ENCODE peak calls at places on chromosomes 7 and 10, in five cellular contexts. H, E, L, I and W are unnamed samples.

GRCh38 chr7:32941996-32942782 is 15.1 kb upstream of the FKBP9 start:
- DNase-seq in H (peak), E (peak), L (peak), I (no peak), W (peak)

GRCh38 chr7:103075337-103075918 is 488 bp downstream of the ARMC10 start:
- DNase-seq in H (peak), E (no peak), L (peak), I (peak), W (peak)

GRCh38 chr10:71840936-71841335 is 10.1 kb downstream of the PSAP start:
- DNase-seq in H (no peak), E (no peak), L (no peak), I (no peak), W (no peak)

GRCh38 chr7:24971333-24972165 is 8.4 kb downstream of the OSBPL3 start:
- DNase-seq in H (no peak), E (no peak), L (peak), I (peak), W (no peak)

GRCh38 chr7:29297194-29297890 is 102.8 kb downstream of the CHN2 start:
- DNase-seq in H (no peak), E (no peak), L (no peak), I (no peak), W (no peak)

GRCh38 chr7:129213828-129214227 is 11.0 kb upstream of the AHCYL2 start:
- DNase-seq in H (no peak), E (no peak), L (no peak), I (no peak), W (no peak)

GRCh38 chr7:133931053-133931452 is 196.1 kb upstream of the LRGUK start:
- DNase-seq in H (no peak), E (no peak), L (no peak), I (no peak), W (no peak)

GRCh38 chr7:102425639-102426267 is 7.6 kb upstream of the ORAI2 start:
- DNase-seq in H (no peak), E (peak), L (no peak), I (no peak), W (no peak)

GRCh38 chr7:388961-389701 is 99.2 kb downstream of the FOXL3 start:
- DNase-seq in H (no peak), E (peak), L (no peak), I (no peak), W (no peak)

GRCh38 chr10:109126541-109126940 is 796.8 kb downstream of the XPNPEP1 start:
- DNase-seq in H (no peak), E (no peak), L (no peak), I (no peak), W (no peak)

GRCh38 chr7:142883571-142884284 is 1.8 kb downstream of the TRPV6 start:
- DNase-seq in H (no peak), E (no peak), L (no peak), I (no peak), W (no peak)

GRCh38 chr7:9391221-9391620 is 957.8 kb downstream of the NXPH1 start:
- DNase-seq in H (no peak), E (no peak), L (peak), I (no peak), W (no peak)

GRCh38 chr10:33134011-33134751 is 176.2 kb upstream of the ITGB1 start:
- DNase-seq in H (peak), E (no peak), L (peak), I (peak), W (no peak)

GRCh38 chr10:131650771-131651673 is 249.8 kb upstream of the PPP2R2D start:
- DNase-seq in H (no peak), E (no peak), L (no peak), I (no peak), W (peak)

GRCh38 chr10:3261921-3262320 is 89.3 kb upstream of the PITRM1 start:
- DNase-seq in H (no peak), E (no peak), L (no peak), I (no peak), W (no peak)

GRCh38 chr7:106110885-106111670 is 1.0 kb downstream of the SYPL1 start:
- DNase-seq in H (no peak), E (no peak), L (peak), I (no peak), W (no peak)

GRCh38 chr10:69409176-69409495 is 7.6 kb downstream of the TACR2 start:
- DNase-seq in H (no peak), E (no peak), L (no peak), I (no peak), W (no peak)

GRCh38 chr10:118754132-118754555 is 626 bp downstream of the CACUL1 start:
- DNase-seq in H (peak), E (peak), L (peak), I (no peak), W (peak)

GRCh38 chr10:92432596-92432995 is 141.3 kb downstream of the IDE start:
- DNase-seq in H (no peak), E (no peak), L (no peak), I (no peak), W (no peak)

DNA sequence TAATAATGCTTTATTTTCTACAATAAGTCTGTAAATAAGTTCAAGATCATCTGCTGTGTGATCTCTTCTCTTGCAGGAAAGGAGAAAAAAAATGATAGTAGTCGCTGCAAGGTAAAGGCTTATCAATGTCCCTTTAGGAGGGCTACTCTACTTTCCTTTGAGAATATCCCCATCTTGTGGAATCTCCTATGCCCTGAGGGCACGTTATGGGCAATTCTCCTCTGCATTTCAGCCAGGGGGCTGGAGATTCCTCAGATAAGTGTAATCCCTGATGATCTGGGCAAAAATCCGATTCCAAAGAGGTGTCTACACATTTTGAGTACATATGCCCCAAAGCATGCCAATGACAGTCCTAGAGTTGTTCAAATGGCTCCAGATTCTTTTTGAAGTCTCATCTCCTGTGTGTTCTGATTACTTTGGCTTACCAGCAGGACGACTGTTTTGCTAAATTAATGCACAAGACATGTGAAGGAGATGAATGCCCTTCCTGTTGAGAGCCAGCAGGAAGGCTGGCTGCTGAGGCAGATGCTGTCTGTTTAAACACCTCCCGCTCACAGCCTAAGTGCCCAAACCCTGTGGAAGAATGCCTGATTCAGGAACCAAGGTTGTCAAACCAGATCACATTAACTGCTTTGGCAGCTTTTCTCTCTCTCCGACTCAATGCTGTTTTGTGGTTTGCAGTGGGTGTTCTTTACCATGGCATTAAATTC is 171.2 kb upstream of the COL1A2 start:
- DNase-seq in H (no peak), E (no peak), L (peak), I (no peak), W (no peak)
- TF ChIP-seq CTCF in H (no peak), E (no peak), L (peak), I (peak), W (peak)

GRCh38 chr10:29598861-29599311 is 35.9 kb downstream of the SVIL start:
- DNase-seq in H (peak), E (no peak), L (peak), I (peak), W (no peak)
- TF ChIP-seq CTCF in H (no peak), E (no peak), L (no peak), I (no peak), W (no peak)

DNA sequence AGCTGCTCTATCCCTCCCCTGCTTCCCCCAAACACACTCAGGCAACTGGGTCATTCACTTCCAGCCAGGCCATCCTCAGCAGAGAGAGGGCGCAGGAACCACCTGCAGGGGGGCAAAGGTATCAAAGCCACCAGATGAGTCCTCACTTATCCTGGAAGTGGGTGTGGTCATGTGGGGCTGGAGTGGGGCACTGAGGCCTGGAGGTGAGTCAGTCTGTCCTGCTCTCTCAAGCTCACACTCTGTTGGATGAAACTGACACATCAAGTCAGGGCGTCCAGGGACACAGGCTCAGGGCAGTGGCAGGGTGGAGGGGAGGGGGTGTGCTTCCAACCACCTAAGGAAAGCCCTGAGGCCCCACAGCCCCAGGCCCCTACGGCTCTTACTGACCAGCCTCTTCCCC is 8.0 kb upstream of the ELFN1 start:
- DNase-seq in H (no peak), E (no peak), L (no peak), I (no peak), W (no peak)
- TF ChIP-seq CTCF in H (no peak), E (no peak), L (no peak), I (no peak), W (no peak)

GRCh38 chr7:42700376-42701327 is 211.2 kb downstream of the C7orf25 start:
- DNase-seq in H (no peak), E (no peak), L (peak), I (no peak), W (no peak)
- TF ChIP-seq CTCF in H (no peak), E (no peak), L (peak), I (peak), W (no peak)

GRCh38 chr7:23938937-23939552 is 229.0 kb downstream of the STK31 start:
- DNase-seq in H (no peak), E (no peak), L (peak), I (no peak), W (peak)
- TF ChIP-seq CTCF in H (no peak), E (no peak), L (peak), I (peak), W (peak)